ENCODE peak calls at places on chromosomes 12 and 14, in nine cellular contexts. X is adipocyte; R is stimulated activated CD8-positive, alpha-beta memory T cell treated with anti-CD3 and anti-CD28 coated beads, Interleukin-4, amount 100 ng/mL, for 4 hours; W is effector memory CD8-positive, alpha-beta T cell; J is left ventricle myocardium superior; E is NCI-H510A; M is cardiac fibroblast; D is memory B cell; U is M059J. F is an unnamed sample.

GRCh38 chr12:87254371-87255030 is 774.7 kb downstream of the C12orf50 start:
- DNase-seq in D (no peak), M (no peak), R (no peak), U (no peak), J (no peak), X (peak), W (no peak), E (no peak), F (no peak)

GRCh38 chr12:88052686-88053085 is 23.5 kb upstream of the C12orf50 start:
- DNase-seq in M (peak), U (peak), E (peak), D (no peak), J (no peak), W (no peak), X (peak), R (no peak), F (no peak)

GRCh38 chr12:23752245-23752644 is 197.2 kb downstream of the SOX5 start:
- DNase-seq in M (no peak), E (no peak), W (no peak), R (no peak), U (no peak), D (no peak), J (no peak), X (no peak), F (no peak)

GRCh38 chr12:4908694-4909396 is 860 bp upstream of the KCNA1 start:
- DNase-seq in R (no peak), E (no peak), M (no peak), W (no peak), J (no peak), D (no peak), U (no peak), X (peak), F (peak)

GRCh38 chr14:77303417-77304156 is 17.1 kb downstream of the POMT2 start:
- DNase-seq in R (no peak), X (peak), W (no peak), D (no peak), M (peak), J (no peak), E (peak), U (peak), F (no peak)

GRCh38 chr14:65251213-65251612 is 148.9 kb upstream of the MAX start:
- DNase-seq in X (peak), D (no peak), R (no peak), E (no peak), W (no peak), J (no peak), M (peak), U (peak), F (no peak)

GRCh38 chr14:94695231-94695630 is 74.7 kb downstream of the GSC start:
- DNase-seq in U (no peak), W (no peak), R (no peak), J (no peak), E (no peak), X (no peak), M (no peak), D (no peak), F (no peak)

GRCh38 chr12:64009321-64010068 is 165.0 kb downstream of the SRGAP1 start:
- DNase-seq in E (no peak), J (no peak), U (peak), W (no peak), M (no peak), X (no peak), D (no peak), R (no peak), F (no peak)

GRCh38 chr12:111434680-111435338 is 29.1 kb downstream of the SH2B3 start:
- DNase-seq in E (peak), J (peak), U (peak), D (peak), R (peak), X (peak), M (peak), W (peak), F (no peak)

GRCh38 chr14:33315721-33316120 is 377.0 kb downstream of the NPAS3 start:
- DNase-seq in X (peak), J (no peak), R (no peak), D (no peak), E (no peak), M (no peak), W (no peak), U (peak), F (no peak)

GRCh38 chr12:109595321-109595902 is 21.8 kb downstream of the MVK start:
- DNase-seq in W (no peak), J (no peak), M (no peak), E (no peak), U (no peak), X (no peak), D (no peak), R (no peak), F (no peak)

GRCh38 chr14:58238252-58239247 is 6.1 kb upstream of the PSMA3 start:
- DNase-seq in D (no peak), X (peak), W (peak), M (peak), E (no peak), U (peak), J (no peak), R (no peak), F (no peak)

GRCh38 chr12:30200864-30201263 is 417.1 kb upstream of the TMTC1 start:
- DNase-seq in M (peak), W (no peak), R (no peak), E (no peak), D (no peak), U (no peak), J (no peak), X (peak), F (no peak)

GRCh38 chr12:132432126-132432525 is 57.8 kb upstream of the FBRSL1 start:
- DNase-seq in X (no peak), D (no peak), W (no peak), U (no peak), M (no peak), E (no peak), R (no peak), J (no peak), F (no peak)

GRCh38 chr14:94115068-94115591 is 4.6 kb downstream of the IFI27 start:
- DNase-seq in R (no peak), D (no peak), U (peak), J (no peak), X (peak), E (no peak), M (peak), W (no peak), F (peak)

GRCh38 chr12:55908726-55909512 is 18.8 kb downstream of the PYM1 start:
- DNase-seq in J (no peak), U (no peak), R (no peak), E (no peak), W (no peak), M (peak), D (no peak), X (peak), F (no peak)

GRCh38 chr14:93011650-93012317 is 88.8 kb downstream of the CHGA start:
- DNase-seq in D (no peak), M (no peak), R (no peak), X (no peak), U (no peak), E (peak), J (no peak), W (no peak), F (peak)

GRCh38 chr14:69877492-69877891 is 1.7 kb upstream of the SMOC1 start:
- DNase-seq in R (no peak), W (no peak), M (peak), J (no peak), U (peak), D (no peak), X (no peak), E (no peak), F (peak)

GRCh38 chr14:85516239-85517112 is 13.5 kb upstream of the FLRT2 start:
- DNase-seq in W (no peak), J (no peak), U (no peak), M (peak), R (no peak), X (peak), D (no peak), E (no peak), F (no peak)

GRCh38 chr12:15977999-15978398 is 66.9 kb downstream of the DERA start:
- DNase-seq in U (no peak), J (no peak), D (no peak), X (no peak), R (no peak), M (no peak), W (no peak), E (no peak), F (no peak)

GRCh38 chr12:122308811-122309210 is 42.5 kb upstream of the VPS33A start:
- DNase-seq in U (no peak), D (no peak), E (no peak), X (peak), M (no peak), R (no peak), J (no peak), W (no peak), F (no peak)

GRCh38 chr12:28951941-28952340 is 197.1 kb upstream of the FAR2 start:
- DNase-seq in U (no peak), R (no peak), D (no peak), X (no peak), M (no peak), W (no peak), J (no peak), E (no peak), F (no peak)

GRCh38 chr12:38926501-38926900 is 21.1 kb upstream of the CPNE8 start:
- DNase-seq in E (no peak), D (no peak), J (no peak), X (no peak), U (no peak), R (no peak), W (no peak), M (no peak), F (no peak)

GRCh38 chr12:97764700-97765099 is 302.1 kb downstream of the RMST start:
- DNase-seq in U (no peak), W (no peak), X (no peak), J (no peak), M (no peak), E (no peak), D (no peak), R (no peak), F (no peak)

GRCh38 chr14:29896354-29896768 is 31.3 kb downstream of the PRKD1 start:
- DNase-seq in J (no peak), U (no peak), W (no peak), E (no peak), X (no peak), D (no peak), M (no peak), R (no peak), F (no peak)

GRCh38 chr12:46514886-46515285 is 142.3 kb upstream of the SLC38A2 start:
- DNase-seq in J (no peak), U (no peak), W (no peak), X (no peak), D (no peak), E (no peak), M (no peak), R (no peak), F (no peak)

GRCh38 chr12:64737539-64737938 is 21.7 kb downstream of the GNS start:
- DNase-seq in J (no peak), E (peak), W (no peak), X (no peak), M (no peak), U (no peak), R (no peak), D (no peak), F (no peak)

GRCh38 chr12:64793610-64794009 is 30.8 kb upstream of the TBC1D30 start:
- DNase-seq in D (no peak), U (no peak), M (no peak), E (no peak), J (no peak), W (no peak), R (no peak), X (no peak), F (no peak)

GRCh38 chr14:69685716-69686115 is 74.3 kb downstream of the SUSD6 start:
- DNase-seq in X (peak), W (no peak), U (peak), D (no peak), E (peak), J (peak), M (peak), R (no peak), F (no peak)

GRCh38 chr12:89352492-89353187 is at the start of gene DUSP6:
- DNase-seq in U (peak), J (peak), M (peak), X (peak), D (peak), W (peak), E (peak), R (peak), F (peak)

GRCh38 chr14:81427348-81428058 is 27.4 kb upstream of the STON2 start:
- DNase-seq in U (no peak), J (no peak), E (peak), R (no peak), W (no peak), M (no peak), D (no peak), X (no peak), F (no peak)

GRCh38 chr14:105894125-105894977 is 368.0 kb downstream of the TMEM121 start:
- DNase-seq in M (no peak), D (no peak), X (no peak), J (peak), E (no peak), W (no peak), R (no peak), U (no peak), F (no peak)

GRCh38 chr12:120367924-120368788 is 808 bp downstream of the MSI1 start:
- DNase-seq in W (no peak), J (peak), R (no peak), M (no peak), D (no peak), X (peak), E (no peak), U (no peak), F (no peak)